ENCODE peak calls at places on chromosomes 3 and 15, in five cellular contexts. W is ascending aorta, A is breast epithelium, J is stomach, B is GM23248. O is an unnamed sample. For H3K9me3 and H3K4me1, the result is how much of the 10 kb centered on the place peaks cover.

GRCh38 chr15:88574646-88575045 is 28.2 kb upstream of the DET1 start:
- DNase-seq in J (no peak), A (no peak), B (no peak), W (no peak), O (no peak)

GRCh38 chr3:73804204-73804603 is 179.5 kb upstream of the PDZRN3 start:
- DNase-seq in W (no peak), A (no peak), B (no peak), J (peak), O (no peak)

GRCh38 chr3:9955067-9955502 is 2.9 kb upstream of the PRRT3 start:
- DNase-seq in J (peak), A (no peak), W (no peak), B (no peak), O (peak)

GRCh38 chr3:142896996-142897395 is 8.1 kb upstream of the PCOLCE2 start:
- DNase-seq in J (no peak), A (no peak), W (no peak), B (no peak), O (no peak)

GRCh38 chr3:46693897-46694235 is 387 bp upstream of the ALS2CL start:
- DNase-seq in W (no peak), A (no peak), B (peak), J (no peak), O (no peak)

GRCh38 chr15:43828061-43828657 is 1.4 kb downstream of the WDR76 start:
- DNase-seq in W (no peak), A (no peak), J (no peak), B (peak), O (peak)

GRCh38 chr3:185371683-185372082 is 8.7 kb downstream of the MAP3K13 start:
- DNase-seq in W (no peak), J (no peak), A (no peak), B (no peak), O (no peak)

GRCh38 chr3:71585891-71586809 is 2.6 kb upstream of the FOXP1 start:
- DNase-seq in A (no peak), B (peak), J (no peak), W (no peak), O (peak)

GRCh38 chr3:147385059-147386012 is 21.0 kb downstream of the ZIC4 start:
- DNase-seq in B (no peak), A (no peak), W (no peak), J (no peak), O (no peak)

GRCh38 chr15:69497076-69497475 is 44.5 kb downstream of the RPLP1 start:
- DNase-seq in J (no peak), W (no peak), A (no peak), B (no peak), O (peak)

GRCh38 chr3:161274691-161275298 is 53.7 kb downstream of the NMD3 start:
- DNase-seq in B (peak), A (no peak), J (no peak), W (no peak), O (peak)

GRCh38 chr15:93152264-93152884 is 63.4 kb upstream of the RGMA start:
- DNase-seq in J (no peak), A (no peak), B (no peak), W (no peak), O (no peak)

GRCh38 chr3:58177747-58178527 is 32.8 kb downstream of the DNASE1L3 start:
- DNase-seq in B (peak), W (peak), A (peak), J (peak), O (peak)

GRCh38 chr3:149534671-149535394 is 60.3 kb downstream of the TM4SF4 start:
- DNase-seq in B (peak), J (no peak), W (no peak), A (peak), O (no peak)

GRCh38 chr3:25911525-25912295 is 121.8 kb downstream of the OXSM start:
- DNase-seq in A (no peak), W (no peak), J (no peak), B (no peak), O (no peak)

GRCh38 chr3:111936967-111937366 is 41.9 kb upstream of the ABHD10 start:
- DNase-seq in B (peak), J (no peak), W (no peak), A (no peak), O (no peak)

GRCh38 chr3:9111349-9112265 is 137.8 kb downstream of the SRGAP3 start:
- DNase-seq in A (no peak), J (no peak), B (peak), W (no peak), O (peak)

GRCh38 chr15:99476413-99477222 is 89.2 kb upstream of the MEF2A start:
- DNase-seq in W (peak), B (peak), J (peak), A (peak), O (no peak)

GRCh38 chr3:56389213-56389830 is 78.9 kb downstream of the ERC2 start:
- DNase-seq in J (no peak), A (no peak), B (no peak), W (no peak), O (no peak)

GRCh38 chr15:38127306-38127731 is 125.3 kb upstream of the SPRED1 start:
- DNase-seq in B (peak), A (no peak), J (no peak), W (no peak), O (no peak)

GRCh38 chr3:129441215-129441614 is 1.2 kb downstream of the IFT122 start:
- DNase-seq in W (no peak), J (no peak), B (peak), A (no peak), O (no peak)

GRCh38 chr3:24235121-24235520 is 259.5 kb downstream of the THRB start:
- DNase-seq in A (no peak), B (no peak), J (no peak), W (no peak), O (no peak)

GRCh38 chr3:69433938-69434263 is 48.0 kb upstream of the FRMD4B start:
- DNase-seq in B (no peak), A (no peak), J (no peak), W (no peak), O (peak)

GRCh38 chr3:195446359-195446758 is 3.5 kb upstream of the ACAP2 start:
- DNase-seq in W (no peak), B (no peak), A (no peak), J (no peak), O (no peak)

GRCh38 chr3:119849126-119849525 is 67.2 kb downstream of the NR1I2 start:
- DNase-seq in J (no peak), W (no peak), B (no peak), A (no peak), O (no peak)

GRCh38 chr3:127662051-127662469 is 10.7 kb upstream of the ABTB1 start:
- DNase-seq in A (no peak), B (no peak), W (no peak), J (no peak), O (no peak)

GRCh38 chr15:34659056-34659455 is 75.6 kb upstream of the GOLGA8B start:
- DNase-seq in A (no peak), J (no peak), B (no peak), W (no peak), O (no peak)

GRCh38 chr3:23455084-23455483 is 252.0 kb downstream of the UBE2E2 start:
- DNase-seq in B (peak), W (no peak), A (no peak), J (no peak), O (no peak)

GRCh38 chr15:70451861-70452653 is 311.3 kb downstream of the UACA start:
- DNase-seq in W (no peak), A (no peak), J (peak), B (no peak), O (no peak)

GRCh38 chr3:172447611-172448579 is at the start of gene GHSR:
- DNase-seq in J (no peak), W (no peak), B (no peak), A (no peak), O (no peak)

GRCh38 chr3:127735767-127736693 is 63.3 kb downstream of the ABTB1 start:
- DNase-seq in J (no peak), A (no peak), B (peak), W (no peak), O (no peak)

GRCh38 chr3:122628567-122628966 is 51.1 kb downstream of the PARP15 start:
- DNase-seq in A (no peak), W (no peak), B (peak), J (no peak), O (no peak)

GRCh38 chr15:93265046-93265658 is 176.1 kb upstream of the RGMA start:
- DNase-seq in W (no peak), J (no peak), B (no peak), A (no peak), O (no peak)

GRCh38 chr15:63491116-63491817 is 13.1 kb upstream of the USP3 start:
- DNase-seq in B (peak), J (no peak), W (no peak), A (no peak), O (no peak)

GRCh38 chr3:170437151-170437550 is 18.5 kb downstream of the CLDN11 start:
- DNase-seq in B (no peak), A (no peak), W (no peak), J (no peak), O (no peak)

GRCh38 chr15:31387483-31388118 is 61.0 kb downstream of the KLF13 start:
- DNase-seq in A (no peak), B (peak), J (peak), W (no peak), O (no peak)

GRCh38 chr3:196969660-196970546 is 1.3 kb upstream of the PIGZ start:
- DNase-seq in A (no peak), B (peak), J (peak), W (no peak), O (peak)

GRCh38 chr15:73225358-73226015 is 143.3 kb downstream of the HCN4 start:
- DNase-seq in W (no peak), B (no peak), J (no peak), A (no peak), O (no peak)

GRCh38 chr3:127820871-127821853 is 1.2 kb downstream of the MGLL start:
- DNase-seq in B (peak), A (no peak), W (no peak), J (peak), O (no peak)

GRCh38 chr15:96331942-96332853 is 1.7 kb downstream of the NR2F2 start:
- DNase-seq in J (no peak), A (peak), B (peak), W (no peak), O (no peak)
- H3K4me3 ChIP-seq in J (peak), A (peak), B (peak), W (peak), O (peak)

GRCh38 chr3:177453087-177453844 is 256.0 kb upstream of the TBL1XR1 start:
- DNase-seq in B (no peak), A (no peak), J (no peak), W (no peak), O (no peak)
- H3K9me3 ChIP-seq in B (under half), A (under half), J (under half), W (under half), O (under half)

DNA sequence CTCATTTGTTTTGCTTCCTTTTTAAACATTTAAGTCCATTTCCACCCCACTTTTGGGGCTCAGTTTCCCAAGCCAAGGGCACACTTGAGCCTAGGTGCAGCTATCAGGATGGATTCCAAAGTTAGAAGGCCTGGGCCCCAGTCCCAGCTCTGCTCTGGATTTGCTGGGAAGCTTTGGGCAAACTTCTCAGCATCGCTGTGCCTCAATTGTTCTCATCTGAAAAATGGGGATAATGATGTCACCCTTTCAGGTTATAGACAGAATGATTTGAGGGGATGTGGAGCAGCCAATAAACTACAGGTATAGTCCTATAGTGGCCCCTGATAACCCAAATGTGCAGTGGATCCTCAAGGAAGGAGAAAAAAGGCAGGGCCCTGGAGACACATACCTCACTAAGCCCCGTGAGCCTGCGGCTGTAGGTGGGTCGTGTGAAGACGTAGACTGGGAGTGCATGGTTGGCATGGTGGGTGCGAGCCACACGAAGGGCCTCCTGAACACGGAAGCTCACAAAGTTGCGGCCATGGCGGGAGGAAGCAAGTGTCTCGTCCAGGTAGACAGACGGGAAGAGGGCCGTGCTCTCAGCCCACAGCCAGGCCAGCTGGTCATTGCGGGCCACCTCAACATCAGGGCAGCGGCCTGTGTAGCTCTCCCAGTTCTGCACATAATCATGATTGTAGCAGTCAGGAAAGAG is 3.2 kb downstream of the HYAL2 start:
- DNase-seq in W (no peak), J (no peak), A (no peak), B (no peak), O (no peak)
- H3K4me1 ChIP-seq in W (under half), J (half or more), A (under half), B (under half), O (under half)

GRCh38 chr15:96346409-96346808 is 15.9 kb downstream of the NR2F2 start:
- DNase-seq in A (no peak), W (no peak), B (no peak), J (no peak), O (no peak)
- H3K4me3 ChIP-seq in A (peak), W (peak), B (peak), J (peak), O (no peak)

DNA sequence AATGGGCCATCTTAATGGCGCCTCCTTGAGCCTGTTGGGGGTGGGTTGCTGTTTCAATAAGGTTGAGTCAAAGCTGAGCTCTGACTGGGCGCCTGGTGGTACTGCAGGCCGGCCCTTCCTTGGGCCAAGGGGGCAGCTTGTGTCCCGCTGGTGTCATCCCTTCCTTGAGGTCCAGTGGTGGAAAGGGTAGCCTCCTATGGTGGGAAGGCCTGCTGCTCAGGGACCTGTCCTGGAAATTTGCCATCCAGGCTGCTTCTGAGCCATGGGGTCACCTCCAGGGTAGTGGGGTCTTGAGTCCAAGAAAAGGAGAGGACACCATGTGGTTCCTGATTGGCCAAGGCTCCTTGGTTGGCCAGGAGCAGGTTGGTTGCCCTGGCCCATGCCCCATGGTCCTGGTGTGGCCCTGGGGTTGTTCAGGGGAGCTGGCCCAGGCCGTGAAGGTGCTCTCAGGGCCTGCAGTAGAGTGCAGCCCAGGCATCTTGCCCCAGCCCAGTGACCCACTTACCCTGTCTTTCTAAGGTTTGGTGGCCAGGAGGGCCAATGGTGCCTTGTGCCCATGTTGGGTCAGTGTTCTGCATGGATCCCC is 188.7 kb downstream of the UBE3A start:
- DNase-seq in W (no peak), B (no peak), J (peak), A (peak), O (no peak)
- H3K9me3 ChIP-seq in W (under half), B (under half), J (half or more), A (half or more), O (under half)

GRCh38 chr3:141410408-141410807 is 42.1 kb downstream of the ZBTB38 start:
- DNase-seq in B (peak), W (no peak), J (no peak), A (no peak), O (no peak)
- H3K4me1 ChIP-seq in B (half or more), W (under half), J (half or more), A (under half), O (under half)